ENCODE peak calls at places on chromosomes 1 and 21, in seven cellular contexts. One of them, this sample, is unnamed.

GRCh38 chr1:201142011-201142853 is 12.0 kb downstream of the TMEM9 start:
- DNase-seq in H1: no peak
- DNase-seq in HCT116: no peak
- DNase-seq in GM12878: no peak
- DNase-seq in K562: no peak
- DNase-seq in endothelial cell of umbilical vein: no peak
- DNase-seq in HepG2: no peak
- DNase-seq in this sample: no peak

GRCh38 chr1:941588-942383 is 17.3 kb downstream of the NOC2L start:
- DNase-seq in H1: peak
- DNase-seq in HCT116: no peak
- DNase-seq in GM12878: no peak
- DNase-seq in K562: peak
- DNase-seq in endothelial cell of umbilical vein: peak
- DNase-seq in HepG2: peak
- DNase-seq in this sample: no peak

GRCh38 chr1:87330201-87330953 is 1.7 kb downstream of the LMO4 start:
- DNase-seq in H1: peak
- DNase-seq in HCT116: no peak
- DNase-seq in GM12878: no peak
- DNase-seq in K562: peak
- DNase-seq in endothelial cell of umbilical vein: peak
- DNase-seq in HepG2: no peak
- DNase-seq in this sample: no peak

GRCh38 chr1:96660503-96660902 is 61.1 kb upstream of the PTBP2 start:
- DNase-seq in H1: no peak
- DNase-seq in HCT116: no peak
- DNase-seq in GM12878: no peak
- DNase-seq in K562: no peak
- DNase-seq in endothelial cell of umbilical vein: no peak
- DNase-seq in HepG2: no peak
- DNase-seq in this sample: no peak

GRCh38 chr21:37139154-37139553 is 66.1 kb downstream of the TTC3 start:
- DNase-seq in H1: no peak
- DNase-seq in HCT116: no peak
- DNase-seq in GM12878: no peak
- DNase-seq in K562: no peak
- DNase-seq in endothelial cell of umbilical vein: no peak
- DNase-seq in HepG2: no peak
- DNase-seq in this sample: no peak

GRCh38 chr21:35868005-35868868 is 192.1 kb downstream of the SETD4 start:
- DNase-seq in H1: no peak
- DNase-seq in HCT116: no peak
- DNase-seq in GM12878: no peak
- DNase-seq in K562: no peak
- DNase-seq in endothelial cell of umbilical vein: no peak
- DNase-seq in HepG2: no peak
- DNase-seq in this sample: no peak

GRCh38 chr1:201499795-201500669 is 6.9 kb downstream of the CSRP1 start:
- DNase-seq in H1: no peak
- DNase-seq in HCT116: no peak
- DNase-seq in GM12878: no peak
- DNase-seq in K562: no peak
- DNase-seq in endothelial cell of umbilical vein: no peak
- DNase-seq in HepG2: no peak
- DNase-seq in this sample: no peak

GRCh38 chr21:33684923-33685560 is 42.7 kb downstream of the ITSN1 start:
- DNase-seq in H1: no peak
- DNase-seq in HCT116: no peak
- DNase-seq in GM12878: no peak
- DNase-seq in K562: peak
- DNase-seq in endothelial cell of umbilical vein: peak
- DNase-seq in HepG2: peak
- DNase-seq in this sample: no peak

GRCh38 chr1:8363764-8364301 is 45.9 kb downstream of the SLC45A1 start:
- DNase-seq in H1: no peak
- DNase-seq in HCT116: no peak
- DNase-seq in GM12878: no peak
- DNase-seq in K562: no peak
- DNase-seq in endothelial cell of umbilical vein: no peak
- DNase-seq in HepG2: no peak
- DNase-seq in this sample: peak

DNA sequence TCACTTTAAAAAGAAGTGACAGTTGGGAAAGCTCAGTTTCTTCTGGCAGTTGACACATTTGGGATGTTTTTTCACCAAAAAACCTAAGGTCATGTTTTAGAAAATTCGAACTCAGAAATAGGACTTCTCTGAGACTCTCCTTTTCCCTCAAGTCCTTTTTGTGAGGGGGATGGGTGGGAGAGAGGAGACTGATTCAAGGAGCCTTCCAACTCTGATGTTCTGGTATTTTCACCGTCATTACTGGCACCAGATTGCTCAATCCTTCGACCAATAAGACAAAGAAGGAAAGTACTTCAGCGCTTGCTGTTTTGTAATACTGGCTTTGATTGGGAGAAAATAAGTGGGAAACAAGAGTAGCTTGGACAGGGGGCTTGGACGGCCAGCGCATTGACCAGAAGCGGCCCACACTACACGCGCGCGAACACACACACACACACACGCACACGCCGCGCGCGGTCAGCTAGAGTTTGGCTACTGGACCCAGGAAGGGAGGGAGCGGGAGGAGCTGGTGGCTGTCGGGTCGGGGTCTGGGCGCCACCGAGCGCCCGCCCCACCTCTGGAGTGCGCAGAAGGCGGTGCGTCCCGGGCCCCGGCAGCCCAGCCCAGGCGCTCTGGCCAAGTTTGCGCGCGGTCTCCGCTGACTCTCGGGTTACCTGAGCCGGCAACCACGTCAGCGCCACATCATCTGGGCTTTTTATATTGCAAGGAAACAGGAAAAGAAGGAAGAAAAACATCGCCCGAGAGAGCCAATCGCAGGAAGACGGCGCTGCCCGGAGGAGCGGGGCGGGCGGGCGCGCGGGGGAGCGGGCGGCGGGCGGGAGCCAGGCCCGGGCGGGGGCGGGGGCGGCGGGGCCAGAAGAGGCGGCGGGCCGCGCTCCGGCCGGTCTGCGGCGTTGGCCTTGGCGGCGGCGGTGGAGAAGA is at the start of gene KCNK1:
- DNase-seq in H1: peak
- DNase-seq in HCT116: peak
- DNase-seq in GM12878: no peak
- DNase-seq in K562: peak
- DNase-seq in endothelial cell of umbilical vein: peak
- DNase-seq in HepG2: no peak
- DNase-seq in this sample: no peak
- TF ChIP-seq EZH2 in H1: no peak
- TF ChIP-seq EZH2 in HCT116: no peak
- TF ChIP-seq EZH2 in GM12878: no peak
- TF ChIP-seq EZH2 in K562: no peak
- TF ChIP-seq EZH2 in endothelial cell of umbilical vein: peak
- TF ChIP-seq EZH2 in HepG2: no peak
- TF ChIP-seq EZH2 in this sample: no peak

DNA sequence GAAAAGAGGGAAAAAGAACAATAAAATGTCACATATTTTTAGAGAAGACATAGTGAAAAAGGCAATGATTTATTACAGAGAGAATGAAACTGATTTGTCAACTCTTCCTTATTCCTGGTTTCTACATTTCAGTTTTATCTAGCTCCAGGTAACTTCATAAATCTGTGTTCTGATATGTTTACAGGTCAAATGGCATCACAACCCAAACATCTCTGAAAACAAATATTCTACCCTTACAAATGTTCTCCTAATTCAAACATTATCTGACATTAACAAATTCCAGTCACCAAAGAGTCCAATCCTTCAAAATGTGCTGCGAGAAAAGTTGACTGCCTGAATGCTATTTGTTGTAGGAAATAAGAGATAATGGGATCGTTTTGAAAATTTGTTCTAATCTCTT is 20.2 kb downstream of the EXTL2 start:
- DNase-seq in H1: no peak
- DNase-seq in HCT116: no peak
- DNase-seq in GM12878: no peak
- DNase-seq in K562: no peak
- DNase-seq in endothelial cell of umbilical vein: no peak
- DNase-seq in HepG2: no peak
- DNase-seq in this sample: no peak
- H3K9ac ChIP-seq in H1: no peak
- H3K9ac ChIP-seq in HCT116: no peak
- H3K9ac ChIP-seq in GM12878: no peak
- H3K9ac ChIP-seq in K562: no peak
- H3K9ac ChIP-seq in endothelial cell of umbilical vein: no peak
- H3K9ac ChIP-seq in HepG2: no peak
- H3K9ac ChIP-seq in this sample: no peak

DNA sequence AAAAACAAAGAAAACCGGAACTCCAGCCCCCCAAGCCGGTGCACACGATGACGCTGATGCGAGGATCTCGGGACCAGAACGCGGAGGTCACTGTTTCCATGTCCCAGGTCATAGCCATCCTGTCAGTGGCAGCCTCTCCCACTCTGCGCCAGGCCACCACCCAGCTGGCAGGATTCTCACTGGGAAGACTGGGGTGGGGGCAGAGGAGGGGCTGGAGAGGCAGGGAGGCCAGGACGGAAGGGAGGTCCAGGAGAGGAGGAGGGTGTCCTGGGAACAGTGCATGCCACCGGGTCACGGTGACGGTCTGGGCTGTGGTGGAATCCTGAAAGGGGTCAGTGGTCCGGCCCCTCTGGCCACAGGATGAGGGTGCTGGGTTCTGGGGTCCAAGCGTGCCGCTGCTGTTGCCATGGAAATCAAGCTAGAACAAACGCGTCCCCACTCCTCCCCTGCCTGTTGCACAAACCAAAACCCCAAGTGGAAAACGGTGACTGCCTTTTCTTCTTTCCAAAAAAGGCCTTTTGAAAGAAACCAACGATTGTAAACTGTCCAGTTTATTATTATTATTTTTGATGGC is 26.1 kb downstream of the MRPL37 start:
- DNase-seq in H1: no peak
- DNase-seq in HCT116: no peak
- DNase-seq in GM12878: no peak
- DNase-seq in K562: no peak
- DNase-seq in endothelial cell of umbilical vein: no peak
- DNase-seq in HepG2: no peak
- DNase-seq in this sample: no peak
- TF ChIP-seq POLR2AphosphoS5 in H1: no peak
- TF ChIP-seq POLR2AphosphoS5 in HCT116: no peak
- TF ChIP-seq POLR2AphosphoS5 in GM12878: no peak
- TF ChIP-seq POLR2AphosphoS5 in K562: no peak
- TF ChIP-seq POLR2AphosphoS5 in endothelial cell of umbilical vein: no peak
- TF ChIP-seq POLR2AphosphoS5 in HepG2: peak
- TF ChIP-seq POLR2AphosphoS5 in this sample: peak

GRCh38 chr1:54499097-54500029 is 48.7 kb upstream of the ACOT11 start:
- DNase-seq in H1: peak
- DNase-seq in HCT116: no peak
- DNase-seq in GM12878: no peak
- DNase-seq in K562: peak
- DNase-seq in endothelial cell of umbilical vein: peak
- DNase-seq in HepG2: no peak
- DNase-seq in this sample: no peak

GRCh38 chr1:54502342-54502741 is 45.7 kb upstream of the ACOT11 start:
- DNase-seq in H1: no peak
- DNase-seq in HCT116: no peak
- DNase-seq in GM12878: no peak
- DNase-seq in K562: no peak
- DNase-seq in endothelial cell of umbilical vein: no peak
- DNase-seq in HepG2: no peak
- DNase-seq in this sample: no peak

GRCh38 chr1:54501849-54502248 is 46.2 kb upstream of the ACOT11 start:
- DNase-seq in H1: no peak
- DNase-seq in HCT116: no peak
- DNase-seq in GM12878: no peak
- DNase-seq in K562: no peak
- DNase-seq in endothelial cell of umbilical vein: no peak
- DNase-seq in HepG2: no peak
- DNase-seq in this sample: no peak

GRCh38 chr1:54498383-54499096 is 49.5 kb upstream of the ACOT11 start:
- DNase-seq in H1: no peak
- DNase-seq in HCT116: no peak
- DNase-seq in GM12878: no peak
- DNase-seq in K562: no peak
- DNase-seq in endothelial cell of umbilical vein: no peak
- DNase-seq in HepG2: no peak
- DNase-seq in this sample: no peak

DNA sequence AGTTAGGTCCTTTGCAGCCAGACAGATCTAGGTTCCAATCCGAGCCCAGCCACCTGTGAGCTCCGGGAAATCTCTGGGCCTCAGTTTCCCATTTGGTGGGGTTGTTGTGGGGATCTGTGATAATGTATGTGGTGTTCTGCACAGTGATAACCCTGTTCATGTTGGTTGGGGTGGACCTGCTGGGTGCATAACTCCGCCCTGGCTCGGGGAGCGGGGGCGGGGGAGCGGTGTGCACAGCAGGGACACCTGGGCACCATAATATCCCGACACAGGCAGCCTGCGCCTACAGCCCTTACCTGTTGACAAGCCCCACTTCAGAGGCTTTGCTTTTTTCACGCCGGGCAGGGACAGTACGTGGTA is 48.0 kb upstream of the ACOT11 start:
- DNase-seq in H1: no peak
- DNase-seq in HCT116: no peak
- DNase-seq in GM12878: no peak
- DNase-seq in K562: no peak
- DNase-seq in endothelial cell of umbilical vein: no peak
- DNase-seq in HepG2: no peak
- DNase-seq in this sample: no peak
- TF ChIP-seq EZH2 in H1: no peak
- TF ChIP-seq EZH2 in HCT116: no peak
- TF ChIP-seq EZH2 in GM12878: no peak
- TF ChIP-seq EZH2 in K562: no peak
- TF ChIP-seq EZH2 in endothelial cell of umbilical vein: no peak
- TF ChIP-seq EZH2 in HepG2: no peak
- TF ChIP-seq EZH2 in this sample: no peak

GRCh38 chr1:43479414-43479813 is 25.7 kb upstream of the HYI start:
- DNase-seq in H1: no peak
- DNase-seq in HCT116: no peak
- DNase-seq in GM12878: no peak
- DNase-seq in K562: no peak
- DNase-seq in endothelial cell of umbilical vein: no peak
- DNase-seq in HepG2: no peak
- DNase-seq in this sample: no peak
- H3K9ac ChIP-seq in H1: no peak
- H3K9ac ChIP-seq in HCT116: no peak
- H3K9ac ChIP-seq in GM12878: no peak
- H3K9ac ChIP-seq in K562: no peak
- H3K9ac ChIP-seq in endothelial cell of umbilical vein: no peak
- H3K9ac ChIP-seq in HepG2: no peak
- H3K9ac ChIP-seq in this sample: no peak

GRCh38 chr1:9494936-9495758 is 44.1 kb upstream of the SLC25A33 start:
- DNase-seq in H1: peak
- DNase-seq in HCT116: peak
- DNase-seq in GM12878: no peak
- DNase-seq in K562: peak
- DNase-seq in endothelial cell of umbilical vein: peak
- DNase-seq in HepG2: no peak
- DNase-seq in this sample: no peak
- TF ChIP-seq POLR2AphosphoS5 in H1: no peak
- TF ChIP-seq POLR2AphosphoS5 in HCT116: no peak
- TF ChIP-seq POLR2AphosphoS5 in GM12878: no peak
- TF ChIP-seq POLR2AphosphoS5 in K562: no peak
- TF ChIP-seq POLR2AphosphoS5 in endothelial cell of umbilical vein: no peak
- TF ChIP-seq POLR2AphosphoS5 in HepG2: no peak
- TF ChIP-seq POLR2AphosphoS5 in this sample: no peak

GRCh38 chr1:166947398-166948043 is 27.8 kb downstream of the ILDR2 start:
- DNase-seq in H1: peak
- DNase-seq in HCT116: no peak
- DNase-seq in GM12878: no peak
- DNase-seq in K562: peak
- DNase-seq in endothelial cell of umbilical vein: peak
- DNase-seq in HepG2: no peak
- DNase-seq in this sample: no peak
- TF ChIP-seq EZH2 in H1: peak
- TF ChIP-seq EZH2 in HCT116: no peak
- TF ChIP-seq EZH2 in GM12878: no peak
- TF ChIP-seq EZH2 in K562: no peak
- TF ChIP-seq EZH2 in endothelial cell of umbilical vein: no peak
- TF ChIP-seq EZH2 in HepG2: no peak
- TF ChIP-seq EZH2 in this sample: peak